ENCODE peak calls at places on chromosomes 5 and 9, in eight cellular contexts. P, U, C, D, W, N, R and S are unnamed samples.

GRCh38 chr5:65858316-65858715 is 68.1 kb upstream of the ERBIN start:
- DNase-seq in R (no peak), N (no peak), P (no peak), C (no peak), D (peak; percentile 56), W (no peak), U (no peak), S (no peak)

GRCh38 chr5:133298447-133298846 is 246.6 kb downstream of the HSPA4 start:
- DNase-seq in R (no peak), D (no peak), C (no peak), P (no peak), W (peak; percentile 6), N (no peak), U (peak; percentile 6), S (peak; percentile 47)

GRCh38 chr9:34328500-34328982 is 527 bp downstream of the KIF24 start:
- DNase-seq in R (no peak), D (no peak), N (no peak), C (no peak), P (no peak), W (no peak), U (no peak), S (no peak)

GRCh38 chr9:138020120-138020794 is 142.7 kb downstream of the CACNA1B start:
- DNase-seq in C (no peak), R (no peak), U (no peak), N (peak; percentile 14), D (no peak), P (peak; percentile 43), W (no peak), S (no peak)

GRCh38 chr5:141862936-141863543 is 15.2 kb downstream of the PCDH1 start:
- DNase-seq in D (no peak), R (no peak), N (no peak), P (no peak), U (no peak), C (no peak), W (no peak), S (no peak)

GRCh38 chr5:63145167-63145566 is 566.5 kb downstream of the LRRC70 start:
- DNase-seq in P (no peak), N (no peak), C (no peak), W (no peak), D (no peak), U (no peak), R (no peak), S (no peak)

GRCh38 chr5:178940569-178941360 is at the start of gene ZNF454:
- DNase-seq in D (peak; percentile 94), R (no peak), C (no peak), U (no peak), W (no peak), N (peak; percentile 97), P (peak; percentile 48), S (no peak)

GRCh38 chr9:94757158-94757557 is 30.7 kb downstream of the AOPEP start:
- DNase-seq in P (no peak), U (no peak), R (no peak), W (no peak), D (peak; percentile 94), C (no peak), N (no peak), S (no peak)

GRCh38 chr9:104144336-104144735 is 50.2 kb downstream of the SMC2 start:
- DNase-seq in C (no peak), R (no peak), W (no peak), N (no peak), P (no peak), U (no peak), D (peak; percentile 1), S (no peak)

GRCh38 chr9:32554107-32554506 is 1.7 kb upstream of the TOPORS start:
- DNase-seq in W (no peak), C (no peak), P (no peak), U (no peak), N (no peak), D (no peak), R (no peak), S (no peak)

GRCh38 chr9:32551491-32552049 is 557 bp upstream of the SMIM27 start:
- DNase-seq in N (peak; percentile 32), C (peak; percentile 33), R (peak; percentile 56), P (peak; percentile 55), U (peak; percentile 64), D (peak; percentile 25), W (peak; percentile 43), S (peak; percentile 53)

GRCh38 chr9:32550609-32551490 is 1.3 kb upstream of the SMIM27 start:
- DNase-seq in W (peak; percentile 91), C (peak; percentile 99), U (peak; percentile 95), N (peak; percentile 98), P (peak; percentile 97), D (peak; percentile 89), R (peak; percentile 96), S (peak; percentile 98)

GRCh38 chr9:32550046-32550608 is 2.0 kb upstream of the SMIM27 start:
- DNase-seq in R (peak; percentile 46), U (peak; percentile 9), N (peak; percentile 44), C (no peak), D (peak; percentile 51), P (no peak), W (no peak), S (no peak)

DNA sequence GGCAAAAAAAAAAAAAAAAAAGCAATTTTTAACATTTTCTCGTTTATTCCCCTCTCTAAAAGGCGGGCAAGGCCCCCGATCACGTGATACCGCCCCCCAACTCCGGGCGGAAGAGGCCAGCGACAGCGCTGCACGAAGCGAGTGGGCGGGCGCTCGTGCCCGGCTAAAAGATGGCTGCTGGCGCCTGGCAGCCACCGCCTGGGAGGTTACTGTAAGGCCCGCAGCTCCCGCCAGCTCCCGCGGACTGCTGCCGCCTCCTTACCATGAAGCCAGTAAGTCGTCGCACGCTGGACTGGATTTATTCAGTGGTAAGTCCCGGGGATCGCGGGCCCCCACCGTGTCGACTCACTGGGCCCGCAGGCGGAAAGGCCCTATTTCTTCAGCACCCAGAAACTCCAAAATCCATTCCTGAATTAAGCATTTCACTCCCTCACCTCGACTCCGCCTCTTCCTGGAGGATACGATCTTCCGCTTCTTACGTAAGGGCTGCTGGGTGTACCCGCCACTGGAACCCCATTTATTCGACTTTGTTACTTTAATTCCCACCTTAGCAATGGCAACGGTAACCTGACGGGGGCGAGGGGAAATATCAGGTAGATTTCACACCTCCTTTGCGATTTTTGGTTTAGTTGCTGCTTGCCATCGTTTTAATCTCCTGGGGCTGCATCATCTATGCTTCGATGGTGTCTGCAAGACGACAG is at the start of the genes SMIM27 and TOPORS:
- DNase-seq in U (peak; percentile 94), N (peak; percentile 87), W (peak; percentile 91), R (peak; percentile 97), D (peak; percentile 89), P (peak; percentile 89), C (peak; percentile 91), S (peak; percentile 89)
- H4K20me1 ChIP-seq in U (no peaks in the 10 kb centered on the region), N (peaks cover 24% of the 10 kb centered on the region), W (peaks cover 2% of the 10 kb centered on the region), R (peaks cover 25% of the 10 kb centered on the region), D (no peaks in the 10 kb centered on the region), P (peaks cover 15% of the 10 kb centered on the region), C (no peaks in the 10 kb centered on the region), S (peaks cover 25% of the 10 kb centered on the region)

DNA sequence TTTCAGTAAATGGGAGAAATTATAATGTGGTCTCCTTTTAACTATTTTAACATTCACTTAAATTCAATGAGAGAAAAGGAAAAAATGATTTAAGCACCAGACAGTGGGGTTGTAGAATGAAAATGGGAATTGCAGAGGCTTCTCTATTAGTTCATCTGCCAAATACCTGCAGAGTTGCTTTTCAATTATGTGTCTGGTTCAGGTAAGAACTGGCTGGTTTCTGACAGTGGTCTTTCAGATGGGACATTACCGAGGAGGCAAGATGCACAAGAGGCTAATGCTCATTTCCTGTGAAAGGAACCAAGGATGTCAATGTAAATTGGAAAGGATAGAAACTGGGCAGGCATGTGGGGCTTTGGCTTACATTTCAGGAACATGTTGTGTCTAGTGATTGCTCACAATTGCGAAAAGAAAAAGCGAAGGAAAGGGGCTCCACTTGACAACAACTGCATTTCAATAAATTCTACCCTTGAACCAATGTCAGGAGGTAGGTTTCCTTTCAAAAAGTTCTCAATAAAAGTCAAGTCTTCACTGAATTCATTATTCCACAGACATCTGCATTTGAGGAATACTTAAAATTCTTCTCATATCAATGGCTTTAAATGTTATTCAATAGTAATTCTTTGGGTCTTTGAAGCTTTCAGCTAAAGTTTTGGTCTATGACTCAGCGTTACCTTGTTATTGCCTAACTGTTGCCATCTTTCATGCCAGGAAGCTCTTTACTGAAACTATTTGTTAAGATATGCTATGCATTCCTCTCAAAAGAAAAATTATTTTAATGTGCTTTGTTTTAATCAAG is 170.3 kb downstream of the NNT start:
- DNase-seq in N (no peak), R (no peak), P (no peak), W (no peak), D (peak; percentile 82), C (no peak), U (peak; percentile 1), S (peak; percentile 20)
- H3K27ac ChIP-seq in N (peak overlapping the region; percentile 1), R (peak overlapping the region; percentile 6), P (peak overlapping the region; percentile 26), W (no peak overlapping the region), D (peak overlapping the region; percentile 40), C (peak overlapping the region; percentile 97), U (no peak overlapping the region), S (peak overlapping the region; percentile 72)

GRCh38 chr9:5870691-5871090 is 20.0 kb upstream of the MLANA start:
- DNase-seq in P (no peak), C (no peak), R (no peak), D (no peak), N (no peak), U (no peak), W (no peak), S (no peak)
- H3K4me2 ChIP-seq in P (no peak overlapping the region), C (no peak overlapping the region), R (no peak overlapping the region), D (no peak overlapping the region), N (no peak overlapping the region), U (no peak overlapping the region), W (no peak overlapping the region), S (no peak overlapping the region)

DNA sequence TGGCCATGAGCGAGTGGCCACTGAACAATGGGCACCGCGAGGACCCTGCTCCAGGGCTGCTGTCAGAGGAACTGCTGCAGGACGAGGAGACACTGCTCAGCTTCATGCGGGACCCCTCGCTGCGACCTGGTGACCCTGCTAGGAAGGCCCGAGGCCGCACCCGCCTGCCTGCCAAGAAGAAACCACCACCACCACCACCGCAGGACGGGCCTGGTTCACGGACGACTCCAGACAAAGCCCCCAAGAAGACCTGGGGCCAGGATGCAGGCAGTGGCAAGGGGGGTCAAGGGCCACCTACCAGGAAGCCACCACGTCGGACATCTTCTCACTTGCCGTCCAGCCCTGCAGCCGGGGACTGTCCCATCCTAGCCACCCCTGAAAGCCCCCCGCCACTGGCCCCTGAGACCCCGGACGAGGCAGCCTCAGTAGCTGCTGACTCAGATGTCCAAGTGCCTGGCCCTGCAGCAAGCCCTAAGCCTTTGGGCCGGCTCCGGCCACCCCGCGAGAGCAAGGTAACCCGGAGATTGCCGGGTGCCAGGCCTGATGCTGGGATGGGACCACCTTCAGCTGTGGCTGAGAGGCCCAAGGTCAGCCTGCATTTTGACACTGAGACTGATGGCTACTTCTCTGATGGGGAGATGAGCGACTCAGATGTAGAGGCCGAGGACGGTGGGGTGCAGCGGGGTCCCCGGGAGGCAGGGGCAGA is 53.3 kb downstream of the JADE2 start:
- DNase-seq in W (no peak), N (peak; percentile 14), U (no peak), D (no peak), R (no peak), C (no peak), P (no peak), S (no peak)
- H4K20me1 ChIP-seq in W (no peaks in the 10 kb centered on the region), N (no peaks in the 10 kb centered on the region), U (no peaks in the 10 kb centered on the region), D (no peaks in the 10 kb centered on the region), R (no peaks in the 10 kb centered on the region), C (no peaks in the 10 kb centered on the region), P (peaks cover 10% of the 10 kb centered on the region), S (peaks cover 53% of the 10 kb centered on the region)